ENCODE peak calls at places on chromosomes 3 and 15, in eight cellular contexts. S is CD4-positive, alpha-beta T cell; Y is body of pancreas; H is fibroblast of mammary gland; B is WERI-Rb-1; J is endothelial cell; P is IMR-90; U is nephron progenitor cell. A is an unnamed sample.
A peak's percentile ranks its signal among the peaks of the same experiment; 100 is the strongest.

GRCh38 chr15:57676578-57676977 is 29.9 kb upstream of the POLR2M start:
- DNase-seq in B (no peak), S (no peak), J (no peak), U (no peak), H (no peak), P (no peak), Y (no peak), A (no peak)

GRCh38 chr3:194806991-194807685 is 121.5 kb downstream of the FAM43A start:
- DNase-seq in B (no peak), U (no peak), P (peak; percentile 6), J (no peak), H (peak; percentile 88), S (no peak), Y (no peak), A (no peak)

GRCh38 chr15:90262426-90262825 is 3.0 kb upstream of the NGRN start:
- DNase-seq in U (no peak), P (no peak), J (no peak), H (peak; percentile 37), Y (no peak), B (no peak), S (no peak), A (no peak)

GRCh38 chr3:72549819-72550581 is 298.2 kb downstream of the SHQ1 start:
- DNase-seq in Y (no peak), P (no peak), H (no peak), U (no peak), J (no peak), B (no peak), S (no peak), A (no peak)

GRCh38 chr15:64070965-64071851 is 22.4 kb downstream of the CIAO2A start:
- DNase-seq in J (no peak), H (peak; percentile 94), S (no peak), B (no peak), P (peak; percentile 88), Y (peak; percentile 84), U (no peak), A (peak; percentile 76)

GRCh38 chr3:113240841-113241240 is 29.5 kb downstream of the BOC start:
- DNase-seq in Y (no peak), S (no peak), J (no peak), H (no peak), P (no peak), B (no peak), U (no peak), A (no peak)

GRCh38 chr15:61228025-61228901 is 839 bp downstream of the RORA start:
- DNase-seq in Y (no peak), B (peak; percentile 29), P (peak; percentile 33), U (peak; percentile 53), S (no peak), H (peak; percentile 40), J (peak; percentile 26), A (no peak)

GRCh38 chr3:71378509-71378908 is 205.0 kb downstream of the FOXP1 start:
- DNase-seq in P (no peak), Y (no peak), B (no peak), S (no peak), J (no peak), H (no peak), U (no peak), A (no peak)

GRCh38 chr15:101280007-101280406 is 2.7 kb upstream of the SELENOS start:
- DNase-seq in S (no peak), B (no peak), Y (no peak), J (no peak), P (no peak), H (no peak), U (no peak), A (no peak)

GRCh38 chr15:72782993-72783562 is 480 bp downstream of the ADPGK start:
- DNase-seq in J (no peak), Y (peak; percentile 57), H (peak; percentile 42), U (no peak), P (peak; percentile 27), S (no peak), B (no peak), A (no peak)

GRCh38 chr3:126107960-126108688 is 24.2 kb upstream of the SLC41A3 start:
- DNase-seq in U (no peak), P (peak; percentile 29), Y (no peak), J (no peak), S (no peak), H (peak; percentile 11), B (no peak), A (no peak)

GRCh38 chr3:18033581-18033980 is 291.1 kb upstream of the TBC1D5 start:
- DNase-seq in B (no peak), S (no peak), H (no peak), Y (no peak), P (no peak), J (no peak), U (no peak), A (no peak)

GRCh38 chr15:37720267-37720666 is 214.2 kb upstream of the TMCO5A start:
- DNase-seq in U (no peak), Y (no peak), B (no peak), J (no peak), P (no peak), S (no peak), H (no peak), A (no peak)

GRCh38 chr3:48125886-48126622 is 62.2 kb downstream of the CDC25A start:
- DNase-seq in Y (no peak), S (no peak), J (no peak), B (no peak), P (no peak), U (no peak), H (no peak), A (no peak)

GRCh38 chr3:43166406-43166805 is 60.5 kb upstream of the POMGNT2 start:
- DNase-seq in B (no peak), U (no peak), Y (no peak), H (no peak), P (no peak), S (no peak), J (no peak), A (no peak)

GRCh38 chr3:42194943-42195510 is 71.0 kb downstream of the CCK start:
- DNase-seq in J (no peak), U (no peak), H (no peak), B (no peak), P (no peak), S (no peak), Y (no peak), A (no peak)

GRCh38 chr3:169668957-169669681 is 5.6 kb upstream of the MECOM start:
- DNase-seq in J (peak; percentile 88), Y (peak; percentile 94), P (peak; percentile 50), U (peak; percentile 85), S (peak; percentile 34), H (peak; percentile 39), B (peak; percentile 70), A (no peak)

GRCh38 chr15:45457215-45457614 is 65.3 kb downstream of the SLC30A4 start:
- DNase-seq in U (no peak), P (no peak), S (no peak), B (no peak), Y (peak; percentile 20), J (no peak), H (no peak), A (no peak)

GRCh38 chr15:25883860-25884259 is 20.7 kb upstream of the ATP10A start:
- DNase-seq in B (no peak), P (peak; percentile 95), J (no peak), Y (no peak), S (no peak), U (no peak), H (peak; percentile 79), A (peak; percentile 73)

GRCh38 chr3:182036382-182036781 is 324.7 kb downstream of the SOX2 start:
- DNase-seq in J (no peak), S (no peak), U (no peak), P (no peak), Y (no peak), B (no peak), H (no peak), A (no peak)

GRCh38 chr3:16050641-16051467 is 123.6 kb upstream of the GALNT15 start:
- DNase-seq in U (no peak), P (no peak), S (no peak), J (peak; percentile 43), B (no peak), Y (no peak), H (no peak), A (no peak)

GRCh38 chr3:16052964-16053363 is 121.5 kb upstream of the GALNT15 start:
- DNase-seq in U (no peak), P (no peak), B (no peak), Y (no peak), J (no peak), H (peak; percentile 33), S (no peak), A (no peak)

GRCh38 chr3:16053794-16054193 is 120.7 kb upstream of the GALNT15 start:
- DNase-seq in U (no peak), P (no peak), Y (no peak), H (peak; percentile 72), B (no peak), J (no peak), S (no peak), A (no peak)

GRCh38 chr3:16048435-16049318 is 125.8 kb upstream of the GALNT15 start:
- DNase-seq in J (peak; percentile 51), H (peak; percentile 87), Y (peak; percentile 64), B (peak; percentile 52), U (peak; percentile 34), P (peak; percentile 81), S (peak; percentile 5), A (no peak)
- TF ChIP-seq CTCF in J (peak; percentile 84), H (peak; percentile 78), Y (peak; percentile 62), B (peak; percentile 64), U (peak; percentile 84), P (peak; percentile 93), S (peak; percentile 82), A (peak; percentile 79)

GRCh38 chr15:95826831-95827230 is 503.7 kb upstream of the NR2F2 start:
- DNase-seq in P (no peak), Y (no peak), J (no peak), B (peak; percentile 27), U (no peak), H (no peak), S (no peak), A (no peak)
- TF ChIP-seq CTCF in P (no peak), Y (no peak), J (no peak), B (peak; percentile 61), U (no peak), H (peak; percentile 15), S (no peak), A (peak; percentile 44)

GRCh38 chr3:174218011-174218410 is 641.1 kb upstream of the NAALADL2 start:
- DNase-seq in H (peak; percentile 58), P (peak; percentile 25), Y (no peak), U (no peak), S (no peak), B (no peak), J (no peak), A (no peak)

GRCh38 chr3:174223042-174223441 is 636.1 kb upstream of the NAALADL2 start:
- DNase-seq in B (no peak), J (no peak), P (no peak), U (no peak), S (no peak), Y (no peak), H (no peak), A (no peak)

GRCh38 chr3:174221155-174221554 is 638.0 kb upstream of the NAALADL2 start:
- DNase-seq in U (no peak), J (no peak), S (no peak), B (no peak), P (no peak), Y (no peak), H (no peak), A (no peak)

GRCh38 chr3:174216948-174217718 is 642.0 kb upstream of the NAALADL2 start:
- DNase-seq in P (no peak), Y (no peak), H (no peak), S (no peak), J (no peak), U (no peak), B (no peak), A (no peak)

GRCh38 chr3:174219738-174220137 is 639.4 kb upstream of the NAALADL2 start:
- DNase-seq in J (no peak), H (no peak), U (no peak), S (no peak), Y (no peak), B (no peak), P (no peak), A (peak; percentile 4)
- TF ChIP-seq CTCF in J (no peak), H (no peak), U (no peak), S (no peak), Y (no peak), B (no peak), P (peak; percentile 17), A (peak; percentile 35)

GRCh38 chr3:109369510-109369909 is 32.2 kb upstream of the DPPA4 start:
- DNase-seq in Y (no peak), S (no peak), P (no peak), U (no peak), J (peak; percentile 26), B (no peak), H (no peak), A (no peak)
- TF ChIP-seq CTCF in Y (no peak), S (no peak), P (no peak), U (no peak), J (peak; percentile 20), B (peak; percentile 37), H (no peak), A (peak; percentile 38)